ENCODE peak calls at places on chromosomes 6 and 20, in nine cellular contexts. X is activated CD4-positive, alpha-beta T cell treated with anti-CD3 and anti-CD28 coated beads for 48 hours; A is Ammon's horn; N is transverse colon; F is NCI-H2029 treated with DMSO at 0.1 percent for 48 hours; S is naive B cell; V is non-pigmented ciliary epithelial cell; M is effector memory CD8-positive, alpha-beta T cell; B is amniotic stem cell. J is an unnamed sample.
A peak's percentile ranks its signal among the peaks of the same experiment; 100 is the strongest.

GRCh38 chr6:93523365-93523764 is 104.0 kb upstream of the EPHA7 start:
- DNase-seq in X (no peak), A (no peak), N (no peak), F (no peak), S (no peak), V (no peak), M (no peak), B (no peak), J (no peak)

GRCh38 chr6:90898763-90899162 is 311.9 kb upstream of the MAP3K7 start:
- DNase-seq in X (no peak), A (no peak), N (no peak), F (no peak), S (no peak), V (no peak), M (no peak), B (no peak), J (no peak)

GRCh38 chr6:35068206-35068605 is 72.9 kb downstream of the TCP11 start:
- DNase-seq in X (no peak), A (no peak), N (no peak), F (no peak), S (no peak), V (no peak), M (no peak), B (no peak), J (no peak)

GRCh38 chr6:39377530-39377929 is 55.0 kb upstream of the KCNK16 start:
- DNase-seq in X (peak; percentile 27), A (peak; percentile 92), N (peak; percentile 73), F (peak; percentile 30), S (no peak), V (peak; percentile 42), M (no peak), B (peak; percentile 14), J (peak; percentile 90)

GRCh38 chr6:169263374-169263773 is 9.7 kb upstream of the THBS2 start:
- DNase-seq in X (no peak), A (no peak), N (no peak), F (no peak), S (no peak), V (no peak), M (no peak), B (no peak), J (no peak)

GRCh38 chr20:59177266-59178250 is 13.9 kb downstream of the ZNF831 start:
- DNase-seq in X (peak; percentile 41), A (no peak), N (no peak), F (no peak), S (no peak), V (no peak), M (peak; percentile 33), B (no peak), J (no peak)

GRCh38 chr6:28606424-28607391 is 81.0 kb downstream of the GPX5 start:
- DNase-seq in X (peak; percentile 72), A (peak; percentile 63), N (no peak), F (no peak), S (no peak), V (no peak), M (no peak), B (peak; percentile 77), J (no peak)

GRCh38 chr6:166877906-166878305 is 78.4 kb downstream of the RNASET2 start:
- DNase-seq in X (no peak), A (no peak), N (no peak), F (no peak), S (no peak), V (no peak), M (no peak), B (no peak), J (no peak)

GRCh38 chr20:1390552-1391403 is 2.1 kb downstream of the FKBP1A start:
- DNase-seq in X (peak; percentile 36), A (no peak), N (no peak), F (no peak), S (no peak), V (no peak), M (no peak), B (no peak), J (no peak)

GRCh38 chr20:297925-298754 is 770 bp downstream of the ZCCHC3 start:
- DNase-seq in X (peak; percentile 62), A (peak; percentile 76), N (peak; percentile 84), F (peak; percentile 39), S (peak; percentile 38), V (no peak), M (peak; percentile 11), B (no peak), J (peak; percentile 56)

GRCh38 chr6:91079939-91080338 is 493.1 kb upstream of the MAP3K7 start:
- DNase-seq in X (no peak), A (no peak), N (no peak), F (no peak), S (no peak), V (peak; percentile 5), M (no peak), B (no peak), J (no peak)

GRCh38 chr20:54231006-54231405 is 23.1 kb downstream of the PFDN4 start:
- DNase-seq in X (no peak), A (no peak), N (no peak), F (no peak), S (no peak), V (no peak), M (no peak), B (no peak), J (no peak)

GRCh38 chr6:106748547-106749207 is 119.3 kb downstream of the QRSL1 start:
- DNase-seq in X (no peak), A (no peak), N (no peak), F (no peak), S (no peak), V (no peak), M (no peak), B (no peak), J (no peak)

GRCh38 chr20:8534368-8534767 is 402.3 kb downstream of the PLCB1 start:
- DNase-seq in X (no peak), A (no peak), N (no peak), F (no peak), S (no peak), V (no peak), M (no peak), B (no peak), J (no peak)

GRCh38 chr20:62955519-62956386 is 3.2 kb downstream of the SLC17A9 start:
- DNase-seq in X (no peak), A (no peak), N (peak; percentile 38), F (no peak), S (no peak), V (no peak), M (no peak), B (no peak), J (no peak)

GRCh38 chr20:50913976-50914375 is 17.3 kb downstream of the ADNP start:
- DNase-seq in X (peak; percentile 45), A (no peak), N (no peak), F (peak; percentile 28), S (no peak), V (peak; percentile 55), M (no peak), B (peak; percentile 43), J (no peak)

GRCh38 chr6:56807335-56807991 is 147.4 kb upstream of the BEND6 start:
- DNase-seq in X (no peak), A (no peak), N (no peak), F (no peak), S (no peak), V (no peak), M (no peak), B (no peak), J (no peak)

GRCh38 chr6:31186052-31186734 is 15.7 kb upstream of the POU5F1 start:
- DNase-seq in X (no peak), A (no peak), N (peak; percentile 81), F (no peak), S (no peak), V (no peak), M (no peak), B (no peak), J (no peak)

GRCh38 chr6:116424001-116424400 is 37.2 kb upstream of the CALHM6 start:
- DNase-seq in X (no peak), A (no peak), N (no peak), F (no peak), S (no peak), V (no peak), M (no peak), B (no peak), J (no peak)

GRCh38 chr6:144353871-144354314 is 68.8 kb downstream of the UTRN start:
- DNase-seq in X (no peak), A (no peak), N (no peak), F (no peak), S (no peak), V (no peak), M (peak; percentile 21), B (no peak), J (no peak)